ENCODE peak calls at places on chromosome 17, in five cellular contexts. B is NCI-H1092, W is C1 segment of cervical spinal cord, S is astrocyte of the spinal cord, I is ecto neural progenitor cell. R is an unnamed sample.

GRCh38 chr17:58517378-58517927 is 3.0 kb upstream of the MTMR4 start:
- DNase-seq in B (no peak), W (no peak), S (no peak), I (no peak), R (no peak)

GRCh38 chr17:21297597-21297996 is 13.1 kb downstream of the MAP2K3 start:
- DNase-seq in B (no peak), W (no peak), S (no peak), I (no peak), R (no peak)

GRCh38 chr17:68152161-68152571 is 95.7 kb upstream of the AMZ2 start:
- DNase-seq in B (no peak), W (no peak), S (no peak), I (no peak), R (no peak)

GRCh38 chr17:73393962-73394361 is 82.2 kb upstream of the CDC42EP4 start:
- DNase-seq in B (no peak), W (no peak), S (no peak), I (no peak), R (no peak)

GRCh38 chr17:46264456-46265198 is 30.3 kb upstream of the LRRC37A start:
- DNase-seq in B (no peak), W (no peak), S (peak; percentile 76), I (no peak), R (no peak)

GRCh38 chr17:71664867-71665266 is 456.0 kb upstream of the SOX9 start:
- DNase-seq in B (no peak), W (no peak), S (no peak), I (no peak), R (no peak)

GRCh38 chr17:83075270-83075880 is 4.0 kb upstream of the METRNL start:
- DNase-seq in B (no peak), W (no peak), S (no peak), I (no peak), R (no peak)

GRCh38 chr17:66562119-66562518 is 259.7 kb downstream of the PRKCA start:
- DNase-seq in B (no peak), W (no peak), S (no peak), I (no peak), R (no peak)

GRCh38 chr17:32341857-32342602 is at the start of gene C17orf75:
- DNase-seq in B (peak; percentile 71), W (peak; percentile 64), S (peak; percentile 77), I (peak; percentile 89), R (peak; percentile 80)

GRCh38 chr17:29179232-29180036 is 764 bp downstream of the MYO18A start:
- DNase-seq in B (peak; percentile 40), W (no peak), S (no peak), I (peak; percentile 87), R (peak; percentile 48)

GRCh38 chr17:14359251-14359939 is 58.5 kb downstream of the HS3ST3B1 start:
- DNase-seq in B (no peak), W (no peak), S (no peak), I (no peak), R (no peak)

GRCh38 chr17:751269-752001 is 629 bp downstream of the GEMIN4 start:
- DNase-seq in B (no peak), W (no peak), S (peak; percentile 34), I (peak; percentile 59), R (peak; percentile 26)

R was measured in left ventricle myocardium inferior.